ENCODE peak calls at places on chromosomes 12 and 14, in six cellular contexts. N is ovary, T is breast epithelium, I is Peyer's patch, U is adrenal gland, G is testis. Y is an unnamed sample.

GRCh38 chr14:72311116-72311515 is 378.9 kb downstream of the RGS6 start:
- DNase-seq in G (no peak), U (no peak), I (no peak), T (no peak), N (no peak), Y (no peak)

GRCh38 chr12:18171571-18171970 is 81.6 kb upstream of the RERGL start:
- DNase-seq in U (no peak), N (no peak), T (no peak), G (no peak), I (no peak), Y (no peak)

GRCh38 chr14:100849432-100849831 is 23.5 kb downstream of the MEG3 start:
- DNase-seq in I (no peak), U (no peak), N (no peak), T (no peak), G (no peak), Y (no peak)

GRCh38 chr12:12181516-12181915 is 85.3 kb downstream of the LRP6 start:
- DNase-seq in T (no peak), N (no peak), I (no peak), G (no peak), U (no peak), Y (no peak)

GRCh38 chr12:89117448-89118034 is 234.8 kb downstream of the DUSP6 start:
- DNase-seq in I (no peak), N (no peak), U (peak), T (peak), G (no peak), Y (peak)

GRCh38 chr12:54560374-54560858 is 11.0 kb downstream of the PDE1B start:
- DNase-seq in N (peak), U (peak), I (peak), T (peak), G (peak), Y (peak)

GRCh38 chr12:46921754-46922113 is 95.9 kb upstream of the SLC38A4 start:
- DNase-seq in N (no peak), U (no peak), G (no peak), I (no peak), T (no peak), Y (no peak)

GRCh38 chr12:130064999-130065398 is 97.3 kb upstream of the FZD10 start:
- DNase-seq in U (no peak), G (no peak), T (no peak), I (no peak), N (no peak), Y (no peak)

GRCh38 chr14:75519826-75520692 is 2.2 kb upstream of the BATF start:
- DNase-seq in U (no peak), N (no peak), T (no peak), G (no peak), I (no peak), Y (no peak)

GRCh38 chr14:59215353-59215752 is 26.9 kb downstream of the DAAM1 start:
- DNase-seq in G (peak), T (peak), U (peak), I (no peak), N (peak), Y (peak)

GRCh38 chr12:53324779-53325538 is 3.5 kb upstream of the AAAS start:
- DNase-seq in U (peak), I (peak), T (peak), N (peak), G (peak), Y (peak)

GRCh38 chr12:53326460-53327185 is 5.2 kb upstream of the AAAS start:
- DNase-seq in I (no peak), U (no peak), G (no peak), T (no peak), N (no peak), Y (no peak)

GRCh38 chr12:53324113-53324778 is 2.8 kb upstream of the AAAS start:
- DNase-seq in G (peak), T (no peak), U (no peak), N (peak), I (peak), Y (peak)

GRCh38 chr12:53327435-53328042 is 6.1 kb upstream of the AAAS start:
- DNase-seq in I (no peak), N (no peak), T (no peak), U (no peak), G (no peak), Y (no peak)

GRCh38 chr12:53325539-53326061 is 4.2 kb upstream of the AAAS start:
- DNase-seq in I (peak), N (peak), U (peak), T (no peak), G (peak), Y (peak)
- TF ChIP-seq POLR2A in I (no peak), N (no peak), U (peak), T (no peak), G (no peak), Y (no peak)

DNA sequence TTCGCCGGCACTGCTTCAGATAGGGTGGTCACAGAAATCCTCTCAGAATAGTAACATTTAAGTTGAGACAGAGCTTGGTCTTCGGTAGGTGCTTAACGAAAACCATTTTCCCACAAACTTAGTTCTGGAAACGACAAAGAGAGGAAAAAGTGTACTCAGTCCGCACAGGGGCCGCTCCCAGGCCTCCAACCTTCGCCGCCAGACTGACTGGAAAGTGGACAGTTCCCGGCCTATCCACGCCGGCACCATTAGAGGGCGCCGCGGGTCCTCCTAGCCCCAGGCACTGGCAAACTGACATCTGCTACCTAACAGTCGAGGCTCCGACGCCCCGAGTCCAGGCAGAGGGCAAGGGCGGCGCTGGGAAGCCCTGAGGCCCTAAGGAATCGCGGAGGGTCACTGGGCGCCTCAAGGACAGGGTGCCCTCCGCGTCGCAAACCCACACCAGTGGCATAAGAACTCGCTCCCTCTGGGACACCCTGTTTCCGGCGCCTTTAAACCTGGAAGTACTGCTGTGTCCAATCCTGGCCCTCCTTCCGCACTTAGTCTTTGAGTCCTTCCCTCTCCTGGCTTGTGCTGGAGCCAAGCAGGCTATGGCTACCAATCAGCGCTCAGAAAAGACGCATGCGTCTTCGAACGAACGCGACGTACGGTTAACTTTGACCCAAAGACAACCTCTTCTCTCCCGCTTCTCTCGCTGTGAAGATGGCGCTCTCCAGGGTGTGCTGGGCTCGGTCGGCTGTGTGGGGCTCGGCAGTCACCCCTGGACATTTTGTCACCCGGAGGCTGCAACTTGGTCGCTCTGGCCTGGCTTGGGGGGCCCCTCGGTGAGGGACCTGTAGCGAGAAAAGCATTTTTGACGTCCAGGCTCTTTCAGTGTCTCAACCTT is at the start of gene LETMD1:
- DNase-seq in T (peak), G (peak), U (peak), I (peak), N (peak), Y (peak)
- TF ChIP-seq POLR2A in T (peak), G (no peak), U (peak), I (peak), N (peak), Y (peak)

GRCh38 chr12:70243510-70244331 is 488 bp downstream of the CNOT2 start:
- DNase-seq in N (peak), U (peak), G (peak), I (peak), T (peak), Y (peak)
- TF ChIP-seq POLR2A in N (no peak), U (peak), G (no peak), I (no peak), T (no peak), Y (no peak)

DNA sequence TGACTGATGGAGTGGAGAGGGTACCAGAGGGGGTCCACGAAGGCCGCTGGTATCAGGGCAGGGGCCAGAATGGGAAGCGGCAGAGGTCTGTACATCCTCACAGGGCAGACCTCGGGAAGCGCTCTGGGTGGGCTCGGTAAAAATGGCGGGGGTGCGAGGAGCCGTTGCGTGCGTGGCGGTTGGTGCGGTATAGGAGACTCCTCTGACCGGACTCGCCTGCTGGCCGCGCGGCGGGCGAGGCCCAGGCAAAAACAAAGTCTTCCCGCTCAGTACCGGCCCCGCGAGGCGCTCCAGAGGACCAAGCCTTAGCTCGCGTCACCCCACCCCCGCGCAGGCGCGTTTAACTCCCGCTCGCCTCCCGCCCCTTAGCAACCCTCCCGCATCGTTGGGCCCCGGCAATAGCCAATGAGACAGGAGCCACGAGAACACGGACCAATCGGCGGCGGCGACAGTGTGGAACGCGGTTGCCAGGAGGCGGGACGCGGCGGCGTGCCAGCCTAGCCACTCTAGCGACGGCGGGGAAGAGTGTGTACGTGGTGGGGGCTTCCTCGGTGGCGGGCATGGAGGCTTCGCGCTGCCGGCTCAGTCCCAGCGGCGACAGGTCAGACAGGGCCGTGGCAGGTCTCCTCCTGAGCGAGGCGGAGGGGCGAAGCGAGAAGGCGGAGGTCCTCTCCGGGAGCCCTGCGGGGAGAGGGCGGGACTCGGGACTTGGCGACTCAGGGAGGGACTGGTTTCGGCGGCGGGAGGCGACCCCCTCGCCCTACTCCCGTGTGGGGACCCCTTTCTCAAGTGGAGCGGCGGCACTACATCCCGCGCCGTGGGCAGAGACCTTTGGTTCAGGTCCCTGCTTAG is at the start of gene TULP3:
- DNase-seq in U (peak), N (peak), G (peak), I (peak), T (peak), Y (peak)
- TF ChIP-seq POLR2A in U (peak), N (peak), G (peak), I (peak), T (peak), Y (peak)

GRCh38 chr14:67532998-67533753 is at the start of gene PLEKHH1:
- DNase-seq in N (peak), G (peak), T (peak), I (peak), U (peak), Y (peak)
- TF ChIP-seq POLR2A in N (no peak), G (no peak), T (no peak), I (peak), U (peak), Y (peak)

DNA sequence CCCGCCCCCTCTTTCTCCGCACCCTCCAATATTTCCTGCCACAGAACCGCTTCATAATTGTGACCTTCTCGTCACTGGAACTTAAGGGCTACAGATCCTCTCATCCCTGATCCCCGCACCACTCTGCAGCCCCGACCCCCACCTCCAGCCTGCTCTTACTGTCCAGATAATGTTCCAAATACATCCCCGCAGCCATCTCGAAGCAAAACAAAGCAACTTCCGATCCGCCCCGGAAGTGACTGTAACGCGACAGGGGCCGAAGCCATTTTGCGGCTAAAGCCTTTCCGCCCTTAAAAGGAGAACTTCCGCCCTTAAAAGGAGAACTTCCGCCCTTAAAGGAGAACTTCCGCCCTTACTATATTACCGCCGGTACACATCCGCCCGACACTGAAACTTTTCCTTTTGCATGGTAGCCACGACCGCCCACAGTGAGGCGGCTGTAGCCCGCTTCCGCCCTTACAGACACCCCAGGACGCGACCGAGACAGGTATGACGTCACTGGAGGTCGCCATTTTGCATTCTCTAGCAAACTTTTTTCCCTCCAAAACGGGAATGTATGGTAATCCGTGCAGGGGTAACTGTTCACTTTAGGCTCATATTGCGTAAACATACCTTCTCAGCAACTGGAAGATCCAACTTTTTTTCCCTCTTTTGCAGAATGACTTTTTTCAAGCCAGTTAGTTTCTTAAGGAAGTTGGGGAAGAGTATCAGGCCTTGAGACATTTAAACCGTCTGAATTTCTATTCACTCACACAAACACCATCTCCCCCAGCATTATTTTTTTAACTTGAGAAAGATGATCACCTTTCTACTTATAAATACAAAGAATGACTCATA is at the start of gene ING4:
- DNase-seq in I (peak), U (peak), G (peak), T (peak), N (peak), Y (peak)
- TF ChIP-seq POLR2A in I (no peak), U (peak), G (no peak), T (no peak), N (peak), Y (peak)

DNA sequence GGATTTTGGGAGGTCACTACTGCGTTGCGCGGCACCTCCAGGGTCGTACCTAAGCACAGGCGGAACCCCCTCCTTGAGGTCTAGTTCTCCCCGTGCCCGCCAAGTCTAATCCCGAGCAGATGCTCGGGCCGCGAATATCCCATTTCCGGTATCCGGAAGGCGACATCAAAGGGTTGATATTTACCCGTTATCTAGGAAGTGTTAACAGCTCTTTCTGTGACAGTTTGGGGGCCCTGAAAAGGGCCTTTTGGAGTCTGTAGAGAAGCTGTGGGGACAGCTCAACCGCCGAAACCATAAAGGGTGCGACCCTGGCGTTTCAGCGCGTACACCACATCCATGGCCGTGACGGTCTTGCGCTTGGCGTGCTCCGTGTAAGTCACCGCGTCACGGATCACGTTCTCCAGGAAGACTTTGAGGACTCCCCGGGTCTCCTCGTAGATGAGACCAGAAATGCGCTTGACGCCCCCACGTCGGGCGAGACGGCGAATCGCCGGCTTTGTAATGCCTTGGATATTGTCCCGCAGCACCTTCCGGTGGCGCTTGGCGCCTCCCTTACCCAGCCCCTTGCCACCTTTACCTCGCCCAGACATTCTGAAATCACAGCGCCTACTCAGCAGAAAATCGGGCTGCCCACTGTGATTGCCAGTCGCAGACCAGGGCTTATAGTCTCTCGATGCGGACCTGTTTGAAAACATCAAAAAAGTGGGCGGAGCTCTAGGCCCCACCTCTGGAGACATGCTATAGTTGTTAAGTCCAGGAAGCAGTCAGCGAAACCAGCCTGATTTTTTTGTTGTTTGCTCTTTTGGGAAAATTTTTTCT is 32.6 kb downstream of the WBP11 start:
- DNase-seq in G (peak), T (peak), I (peak), U (peak), N (peak), Y (peak)
- TF ChIP-seq POLR2A in G (peak), T (peak), I (peak), U (peak), N (peak), Y (peak)

DNA sequence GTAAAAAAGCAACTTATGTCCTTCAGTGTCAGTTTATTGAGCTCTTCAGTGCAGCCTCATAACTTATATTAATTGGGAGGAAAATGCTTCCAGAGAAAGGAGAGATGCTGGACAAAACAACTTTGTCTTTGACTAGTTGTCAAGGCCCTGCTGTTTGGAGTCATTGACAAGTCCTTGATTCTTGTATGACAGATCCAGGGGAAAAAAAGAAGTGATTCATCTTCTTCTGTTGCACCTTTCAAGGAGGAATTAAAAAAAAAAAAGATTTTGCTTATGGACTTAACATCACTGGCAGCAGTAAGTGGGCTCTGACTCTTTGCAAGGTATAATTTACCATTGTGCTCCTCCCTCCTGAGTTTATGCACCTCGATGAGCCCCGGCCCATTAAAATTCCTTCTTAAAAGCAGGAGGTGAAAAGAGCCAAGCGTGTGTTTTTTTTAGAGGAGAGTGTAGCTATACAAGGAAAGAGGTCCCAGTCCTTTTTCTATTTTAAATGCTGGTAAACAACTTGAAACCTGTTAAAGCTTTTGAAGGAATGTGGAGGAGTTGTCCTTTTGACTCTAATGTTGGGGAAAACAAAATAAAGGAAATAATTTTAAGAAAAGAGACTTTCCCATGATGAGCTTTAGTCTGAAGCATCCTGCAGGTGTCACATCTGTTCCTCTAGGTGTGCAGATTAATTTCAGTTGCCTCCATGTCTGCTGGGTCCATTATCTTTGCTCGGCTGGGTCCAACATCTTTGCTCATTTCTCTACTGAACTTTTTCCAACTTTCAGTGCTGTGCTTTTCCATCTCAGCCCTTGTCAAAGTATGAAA is 431.6 kb downstream of the RAD51B start:
- DNase-seq in G (no peak), I (no peak), T (no peak), N (no peak), U (no peak), Y (no peak)
- TF ChIP-seq POLR2A in G (no peak), I (no peak), T (no peak), N (no peak), U (no peak), Y (no peak)

Y was measured in body of pancreas.